ENCODE peak calls at places on chromosomes 16 and 17, in four cellular contexts. O, S, G and A are unnamed samples.

GRCh38 chr17:57640079-57640478 is 105.0 kb downstream of the CCDC182 start:
- DNase-seq in O (no peak), S (no peak), G (no peak), A (no peak)

GRCh38 chr16:87671715-87672270 is 69.5 kb downstream of the JPH3 start:
- DNase-seq in S (no peak), G (no peak), O (no peak), A (no peak)

GRCh38 chr16:84052071-84052622 is 9.6 kb upstream of the SLC38A8 start:
- DNase-seq in O (no peak), G (no peak), S (no peak), A (no peak)

GRCh38 chr17:29007456-29008455 is 1.9 kb upstream of the SEZ6 start:
- DNase-seq in G (no peak), O (no peak), S (no peak), A (no peak)

GRCh38 chr16:29986931-29987330 is 8.5 kb downstream of the HIRIP3 start:
- DNase-seq in G (no peak), O (no peak), S (no peak), A (no peak)

GRCh38 chr17:36527851-36528250 is 6.8 kb downstream of the MYO19 start:
- DNase-seq in G (no peak), O (no peak), S (no peak), A (no peak)

GRCh38 chr17:51508048-51508447 is 247.7 kb downstream of the UTP18 start:
- DNase-seq in S (no peak), G (no peak), O (no peak), A (no peak)

GRCh38 chr17:39551879-39552278 is 55.8 kb downstream of the NEUROD2 start:
- DNase-seq in O (no peak), G (no peak), S (no peak), A (no peak)

GRCh38 chr17:40552806-40553693 is 12.2 kb downstream of the CCR7 start:
- DNase-seq in S (no peak), O (no peak), G (peak; percentile 74), A (no peak)

GRCh38 chr16:52254753-52255152 is 292.2 kb downstream of the TOX3 start:
- DNase-seq in S (no peak), G (no peak), O (no peak), A (no peak)

GRCh38 chr16:64700628-64701027 is 421.2 kb downstream of the CDH11 start:
- DNase-seq in S (no peak), O (no peak), G (no peak), A (no peak)

GRCh38 chr16:70725024-70725911 is 39.4 kb upstream of the MTSS2 start:
- DNase-seq in O (no peak), S (no peak), G (peak; percentile 50), A (no peak)

GRCh38 chr17:79607941-79608728 is 2.7 kb downstream of the RBFOX3 start:
- DNase-seq in S (no peak), G (no peak), O (peak; percentile 90), A (no peak)

GRCh38 chr17:61159415-61159814 is 240.2 kb upstream of the TBX2 start:
- DNase-seq in S (no peak), O (peak; percentile 38), G (no peak), A (no peak)

GRCh38 chr17:27451906-27452305 is 4.3 kb upstream of the KSR1 start:
- DNase-seq in O (no peak), S (no peak), G (no peak), A (no peak)

GRCh38 chr17:61862105-61862574 is 1.2 kb downstream of the BRIP1 start:
- DNase-seq in G (no peak), O (no peak), S (no peak), A (no peak)

DNA sequence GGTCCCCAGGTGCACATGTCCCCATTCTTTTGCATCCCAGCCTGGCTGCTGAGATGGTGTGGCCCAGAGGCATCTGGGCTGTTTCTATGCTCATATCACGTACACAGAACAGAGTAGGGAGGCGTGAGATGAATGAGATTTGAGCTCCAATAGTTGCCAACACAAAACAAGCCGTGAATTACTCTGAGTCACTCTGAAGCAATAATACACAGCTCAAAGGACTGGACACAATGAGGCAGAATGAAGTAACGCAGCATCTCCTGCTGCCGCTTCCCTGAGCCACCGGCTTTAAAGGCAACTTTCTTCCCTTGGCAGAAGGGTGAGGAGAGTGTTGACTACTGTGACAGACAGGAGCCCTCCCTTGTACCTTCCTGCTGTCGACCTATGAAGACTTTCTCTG is 33.9 kb upstream of the CLEC18B start:
- DNase-seq in O (no peak), G (no peak), S (no peak), A (no peak)
- H3K4me3 ChIP-seq in O (no peak overlapping the region), G (no peak overlapping the region), S (no peak overlapping the region), A (no peak overlapping the region)

GRCh38 chr17:75459246-75459589 is 2.8 kb downstream of the TMEM94 start:
- DNase-seq in S (no peak), G (no peak), O (no peak), A (no peak)
- H3K4me3 ChIP-seq in S (no peak overlapping the region), G (no peak overlapping the region), O (no peak overlapping the region), A (no peak overlapping the region)

DNA sequence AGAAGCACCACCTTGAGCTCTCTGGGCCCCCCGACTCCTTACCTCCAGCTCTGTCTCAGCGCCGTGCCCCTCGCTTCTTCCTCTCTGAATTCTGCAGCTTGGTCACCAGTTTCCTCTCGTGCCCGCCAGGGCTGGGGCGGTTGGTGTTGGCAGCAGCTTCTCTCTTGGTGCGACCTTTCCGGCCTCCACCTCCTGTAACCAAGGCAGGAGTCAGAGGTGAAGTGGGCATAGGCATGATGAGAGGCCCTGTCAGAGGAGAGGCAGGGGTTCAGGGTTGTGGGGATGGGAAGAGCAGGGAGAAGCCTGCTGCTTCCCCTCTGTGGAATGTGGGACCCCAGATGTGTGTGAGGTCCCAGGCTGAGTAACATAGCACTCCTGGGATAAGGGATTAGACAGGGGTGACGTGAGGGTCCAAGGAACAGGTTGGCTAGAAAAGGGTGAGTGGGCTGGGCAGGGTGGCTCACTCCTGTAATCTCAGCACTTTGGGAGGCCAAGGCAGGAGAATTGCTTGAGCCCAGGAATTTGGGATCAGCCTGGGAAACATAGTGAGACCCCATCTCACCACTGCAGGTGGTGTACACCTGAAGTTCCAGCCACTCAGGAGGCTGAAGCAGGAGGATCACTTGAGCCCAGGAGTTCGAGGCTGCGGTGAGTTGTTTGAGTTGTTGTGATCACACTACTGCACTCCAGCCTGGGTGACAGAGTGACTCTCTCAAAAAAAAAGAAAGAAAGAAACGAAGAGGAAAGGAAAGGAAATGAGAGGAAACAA is 626 bp downstream of the NUPR1 start:
- DNase-seq in O (no peak), S (no peak), G (no peak), A (no peak)
- H3K4me3 ChIP-seq in O (no peak overlapping the region), S (peak overlapping the region; percentile 60), G (peak overlapping the region; percentile 59), A (peak overlapping the region; percentile 79)

DNA sequence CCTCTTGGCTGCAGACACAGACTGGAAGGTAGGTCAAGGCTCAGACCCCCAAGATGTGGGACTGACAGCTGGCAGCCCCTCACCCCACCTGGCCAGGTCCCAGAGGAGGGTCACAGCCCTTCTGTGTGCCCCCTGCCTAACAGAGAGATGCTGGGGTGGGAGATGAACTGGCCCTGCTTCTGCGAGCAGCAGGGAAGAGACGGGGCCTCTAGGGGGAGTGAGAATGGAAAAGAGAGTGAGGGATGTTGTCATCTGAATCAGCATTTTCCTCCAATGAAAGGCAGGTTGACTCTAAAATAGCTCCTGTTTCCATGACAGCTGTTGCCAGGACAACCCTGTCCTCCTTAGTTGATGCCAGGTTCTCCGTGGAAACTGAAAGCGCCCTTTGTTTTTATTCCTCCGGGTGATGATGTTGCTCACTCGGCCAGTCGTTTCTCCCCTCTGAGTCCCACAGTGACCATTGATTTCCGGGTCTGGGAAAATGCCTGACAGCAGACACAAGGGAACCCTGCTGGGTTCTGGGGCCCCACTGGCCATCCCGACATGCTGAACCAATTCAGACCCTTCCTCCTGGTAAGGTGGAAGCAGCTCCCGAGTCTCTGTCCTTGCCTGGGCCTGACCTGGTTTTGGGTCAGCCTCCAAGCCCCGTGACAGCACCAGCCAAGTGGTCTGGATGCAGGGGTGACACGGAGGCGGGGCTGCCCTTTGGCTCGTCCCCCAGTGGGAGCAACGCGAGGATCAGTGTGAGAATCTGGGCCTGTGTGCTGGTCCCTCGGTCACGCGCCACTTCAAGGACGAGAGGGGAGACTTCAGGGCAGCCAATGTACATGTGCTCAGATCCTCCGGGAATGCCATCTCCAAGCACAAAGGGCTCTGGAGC is 4.7 kb upstream of the NDRG4 start:
- DNase-seq in S (peak; percentile 30), G (peak; percentile 64), O (peak; percentile 99), A (peak; percentile 47)
- H3K4me3 ChIP-seq in S (peak overlapping the region; percentile 44), G (no peak overlapping the region), O (no peak overlapping the region), A (peak overlapping the region; percentile 41)

GRCh38 chr17:48502901-48503300 is 27.9 kb downstream of the HOXB1 start:
- DNase-seq in S (no peak), G (no peak), O (no peak), A (no peak)

GRCh38 chr17:48505788-48506187 is 25.0 kb downstream of the HOXB1 start:
- DNase-seq in O (no peak), S (no peak), G (no peak), A (no peak)

GRCh38 chr17:48503747-48504146 is 27.1 kb downstream of the HOXB1 start:
- DNase-seq in G (no peak), O (no peak), S (no peak), A (no peak)

GRCh38 chr17:48506246-48506645 is 24.6 kb downstream of the HOXB1 start:
- DNase-seq in S (no peak), G (no peak), O (no peak), A (no peak)

GRCh38 chr17:48504953-48505352 is 25.9 kb downstream of the HOXB1 start:
- DNase-seq in S (no peak), G (no peak), O (no peak), A (no peak)
- H3K4me3 ChIP-seq in S (no peak overlapping the region), G (no peak overlapping the region), O (no peak overlapping the region), A (no peak overlapping the region)

GRCh38 chr16:24543949-24544348 is 4.6 kb downstream of the RBBP6 start:
- DNase-seq in G (no peak), S (no peak), O (no peak), A (no peak)
- H3K4me3 ChIP-seq in G (peak overlapping the region; percentile 97), S (peak overlapping the region; percentile 80), O (no peak overlapping the region), A (peak overlapping the region; percentile 87)

GRCh38 chr16:3470723-3471122 is 24.6 kb downstream of the C16orf90 start:
- DNase-seq in O (no peak), S (no peak), G (no peak), A (no peak)

GRCh38 chr16:3467920-3468319 is 24.4 kb downstream of the NAA60 start:
- DNase-seq in S (no peak), O (peak; percentile 33), G (no peak), A (no peak)

GRCh38 chr16:3467182-3467581 is 23.7 kb downstream of the NAA60 start:
- DNase-seq in G (no peak), S (no peak), O (no peak), A (no peak)

GRCh38 chr16:3469736-3470135 is 25.6 kb downstream of the C16orf90 start:
- DNase-seq in S (no peak), G (no peak), O (no peak), A (no peak)

DNA sequence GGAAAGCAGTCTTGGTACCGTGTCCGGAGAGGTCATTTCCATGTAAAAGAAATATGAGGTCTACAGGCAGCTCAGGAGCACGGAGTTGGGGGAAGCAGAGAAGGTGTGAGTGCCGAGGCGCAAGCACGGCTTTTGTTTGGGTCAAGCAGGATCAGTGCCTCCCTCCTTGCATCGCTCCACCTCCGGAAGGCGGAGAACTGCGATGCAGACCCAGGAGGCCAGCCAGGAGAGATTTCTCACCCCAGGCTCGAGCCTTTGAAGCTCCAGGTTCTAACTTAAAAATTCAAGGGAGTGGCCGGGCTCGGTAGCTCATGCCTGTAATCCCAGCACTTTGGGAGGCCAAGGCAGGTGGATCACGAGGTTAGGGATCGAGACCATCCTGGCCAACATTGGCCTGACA is 25.0 kb downstream of the NAA60 start:
- DNase-seq in S (no peak), G (no peak), O (no peak), A (no peak)
- H3K4me3 ChIP-seq in S (no peak overlapping the region), G (no peak overlapping the region), O (no peak overlapping the region), A (no peak overlapping the region)